ENCODE peak calls at places on chromosomes 1 and 21, in six cellular contexts. I is heart right ventricle, X is adrenal gland, Z is psoas muscle, W is fibroblast of lung, A is B cell. R is an unnamed sample.

GRCh38 chr1:153933955-153934354 is 11.2 kb upstream of the GATAD2B start:
- DNase-seq in I (no peak), X (no peak), Z (no peak), W (no peak), A (no peak), R (no peak)

GRCh38 chr21:38930838-38931237 is 125.1 kb downstream of the ETS2 start:
- DNase-seq in I (no peak), X (peak), Z (no peak), W (peak), A (no peak), R (peak)

GRCh38 chr1:82778612-82779011 is 977.9 kb downstream of the ADGRL2 start:
- DNase-seq in I (no peak), X (no peak), Z (no peak), W (no peak), A (no peak), R (no peak)

GRCh38 chr1:24289937-24290595 is 29.1 kb upstream of the GRHL3 start:
- DNase-seq in I (peak), X (peak), Z (peak), W (peak), A (no peak), R (no peak)

GRCh38 chr1:78743626-78744025 is 94.0 kb downstream of the IFI44 start:
- DNase-seq in I (no peak), X (no peak), Z (no peak), W (peak), A (no peak), R (no peak)

GRCh38 chr1:168676861-168677260 is 52.1 kb downstream of the DPT start:
- DNase-seq in I (no peak), X (no peak), Z (no peak), W (no peak), A (no peak), R (no peak)

GRCh38 chr1:222283147-222283768 is 264.6 kb downstream of the HHIPL2 start:
- DNase-seq in I (no peak), X (peak), Z (no peak), W (peak), A (no peak), R (no peak)

GRCh38 chr1:187408217-187409004 is 579.7 kb downstream of the PLA2G4A start:
- DNase-seq in I (no peak), X (no peak), Z (no peak), W (no peak), A (no peak), R (no peak)

GRCh38 chr1:33055210-33055991 is 18.7 kb upstream of the AK2 start:
- DNase-seq in I (peak), X (peak), Z (peak), W (peak), A (peak), R (peak)

DNA sequence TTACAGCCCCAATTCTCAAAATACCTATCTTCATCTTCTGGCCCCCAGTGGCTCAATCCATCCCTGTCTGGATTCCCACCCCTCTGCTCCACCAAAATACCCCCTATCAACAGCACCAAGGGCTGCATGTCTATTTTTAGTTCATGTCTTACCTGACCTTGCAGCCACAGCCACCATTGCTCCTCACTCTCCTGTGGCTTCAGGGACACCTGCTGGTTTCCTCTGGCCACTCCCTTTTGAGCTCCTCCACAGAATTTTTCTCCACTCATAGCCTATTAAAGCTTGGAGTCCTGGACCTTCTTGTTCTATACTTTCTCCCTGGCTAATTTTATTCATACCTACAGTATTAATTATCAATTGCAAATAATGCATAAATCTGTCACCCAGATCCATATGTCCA is 125.3 kb upstream of the NGF start:
- DNase-seq in I (peak), X (no peak), Z (no peak), W (no peak), A (no peak), R (no peak)
- TF ChIP-seq CTCF in I (peak), X (no peak), Z (no peak), W (no peak), A (no peak), R (no peak)

GRCh38 chr1:43691871-43692815 is 15.2 kb upstream of the ST3GAL3 start:
- DNase-seq in I (no peak), X (no peak), Z (no peak), W (no peak), A (no peak), R (no peak)

GRCh38 chr1:43688109-43688387 is 19.3 kb upstream of the ST3GAL3 start:
- DNase-seq in I (no peak), X (no peak), Z (no peak), W (no peak), A (no peak), R (no peak)

GRCh38 chr1:43693371-43693770 is 14.0 kb upstream of the ST3GAL3 start:
- DNase-seq in I (no peak), X (peak), Z (no peak), W (no peak), A (no peak), R (no peak)

GRCh38 chr1:43687301-43688108 is 19.8 kb upstream of the ST3GAL3 start:
- DNase-seq in I (peak), X (no peak), Z (no peak), W (no peak), A (no peak), R (no peak)

DNA sequence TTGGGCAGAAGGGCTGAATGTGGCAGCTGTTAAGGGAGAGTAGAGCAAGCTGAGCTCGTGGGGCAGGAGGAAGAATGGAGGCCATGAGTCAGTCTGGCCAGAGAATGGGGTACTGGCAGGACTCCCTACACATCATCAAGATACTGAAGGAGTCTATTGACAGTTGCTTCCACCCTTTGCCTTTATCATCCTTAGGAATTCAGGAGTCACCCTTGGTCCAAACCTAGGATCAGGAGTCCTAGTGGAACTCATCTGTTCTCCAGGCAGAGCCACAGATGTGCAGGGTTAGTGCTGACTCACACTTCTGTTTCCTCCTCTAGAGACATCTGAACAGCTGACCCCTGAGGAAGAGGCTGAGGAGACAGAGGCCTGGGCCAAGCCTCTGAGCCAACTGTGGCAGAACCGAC is 18.7 kb upstream of the ST3GAL3 start:
- DNase-seq in I (no peak), X (peak), Z (no peak), W (peak), A (no peak), R (no peak)
- TF ChIP-seq CTCF in I (no peak), X (no peak), Z (no peak), W (no peak), A (no peak), R (no peak)

DNA sequence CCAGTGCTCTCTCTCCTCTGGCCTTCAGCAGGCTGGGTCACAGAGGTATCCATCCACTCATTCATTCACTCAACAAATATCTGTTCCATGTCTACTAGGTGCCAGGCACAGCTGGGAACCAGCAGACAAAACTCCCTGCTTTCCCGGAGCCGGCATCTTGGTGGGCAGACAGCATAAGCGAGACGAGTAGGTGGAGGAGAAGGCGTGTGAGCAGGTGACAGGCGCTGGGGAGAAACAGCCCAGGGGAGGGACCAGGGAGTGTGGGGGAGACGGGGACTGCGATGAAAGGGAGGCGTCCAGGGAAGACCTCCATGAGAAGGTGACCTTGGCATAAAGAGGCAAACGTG is 11.0 kb upstream of the KCNAB2 start:
- DNase-seq in I (no peak), X (no peak), Z (no peak), W (no peak), A (no peak), R (no peak)
- TF ChIP-seq CTCF in I (no peak), X (no peak), Z (no peak), W (no peak), A (no peak), R (peak)

GRCh38 chr1:231584117-231584516 is 42.5 kb upstream of the DISC1 start:
- DNase-seq in I (no peak), X (no peak), Z (no peak), W (peak), A (no peak), R (no peak)
- TF ChIP-seq CTCF in I (peak), X (peak), Z (peak), W (peak), A (no peak), R (no peak)

GRCh38 chr1:155966135-155966534 is 12.2 kb downstream of the ARHGEF2 start:
- DNase-seq in I (no peak), X (no peak), Z (no peak), W (no peak), A (no peak), R (no peak)
- TF ChIP-seq CTCF in I (peak), X (no peak), Z (peak), W (peak), A (no peak), R (no peak)

DNA sequence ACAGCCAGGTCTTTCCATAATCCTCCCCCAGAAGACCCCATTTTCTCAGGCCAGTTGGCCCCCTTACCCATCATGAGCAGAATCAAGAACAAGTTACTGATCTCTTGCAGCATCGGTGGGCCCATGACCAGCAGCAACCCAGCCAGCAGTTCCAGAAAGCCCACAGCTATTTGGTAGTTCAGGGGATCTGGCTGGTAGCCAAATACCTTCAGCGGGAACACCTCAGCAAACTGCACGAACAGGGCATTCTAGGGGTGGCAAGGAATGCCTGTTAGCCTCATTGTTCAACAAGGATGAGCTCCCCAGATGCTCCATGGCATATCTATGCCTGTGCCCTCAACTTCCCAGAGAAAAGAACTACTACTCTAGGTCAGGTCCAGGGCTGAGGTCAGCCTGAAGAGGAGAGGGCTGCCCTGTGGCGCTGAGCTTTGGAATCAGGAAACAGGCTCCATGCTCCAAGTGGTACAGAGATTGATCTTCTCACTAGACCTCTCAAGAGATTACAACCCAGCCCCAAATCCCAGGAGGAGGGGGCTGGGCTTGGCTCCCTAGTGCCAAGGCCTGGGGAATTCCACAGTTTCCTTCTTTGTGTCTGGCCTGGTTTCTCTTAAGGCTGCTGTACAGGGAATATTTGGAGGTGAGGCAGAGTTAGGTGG is 1.3 kb downstream of the TMEM35B start:
- DNase-seq in I (no peak), X (no peak), Z (no peak), W (no peak), A (no peak), R (no peak)
- TF ChIP-seq CTCF in I (no peak), X (no peak), Z (no peak), W (no peak), A (no peak), R (no peak)

GRCh38 chr1:200875416-200875815 is 2.6 kb downstream of the GPR25 start:
- DNase-seq in I (no peak), X (no peak), Z (no peak), W (no peak), A (no peak), R (no peak)
- TF ChIP-seq CTCF in I (no peak), X (no peak), Z (no peak), W (no peak), A (no peak), R (no peak)

GRCh38 chr1:120176092-120176855 is at the start of gene SEC22B:
- DNase-seq in I (peak), X (peak), Z (peak), W (peak), A (peak), R (peak)

GRCh38 chr1:120179420-120180348 is 3.4 kb upstream of the SEC22B start:
- DNase-seq in I (peak), X (peak), Z (no peak), W (peak), A (peak), R (no peak)

GRCh38 chr1:120178799-120179419 is 2.6 kb upstream of the SEC22B start:
- DNase-seq in I (no peak), X (no peak), Z (no peak), W (peak), A (peak), R (no peak)
- TF ChIP-seq CTCF in I (no peak), X (no peak), Z (no peak), W (no peak), A (no peak), R (no peak)

GRCh38 chr1:3307359-3307758 is 147.1 kb upstream of the ARHGEF16 start:
- DNase-seq in I (no peak), X (no peak), Z (no peak), W (no peak), A (no peak), R (no peak)
- TF ChIP-seq CTCF in I (no peak), X (no peak), Z (no peak), W (no peak), A (no peak), R (no peak)

R was measured in CD14-positive monocyte.